ENCODE peak calls at places on chromosomes 13 and 19, in nine cellular contexts. A, G, Z, Y, V, F, M, T and Q are unnamed samples.

GRCh38 chr13:36912369-36912768 is 7.7 kb downstream of the SMAD9 start:
- DNase-seq in A (no peak), G (no peak), Z (no peak), Y (no peak), V (no peak), F (no peak), M (no peak), T (no peak), Q (no peak)

GRCh38 chr19:5624741-5625140 is 1.9 kb downstream of the SAFB start:
- DNase-seq in A (no peak), G (no peak), Z (no peak), Y (no peak), V (no peak), F (no peak), M (no peak), T (peak; percentile 14), Q (no peak)

GRCh38 chr13:32195713-32196112 is 119.5 kb downstream of the ZAR1L start:
- DNase-seq in A (no peak), G (no peak), Z (no peak), Y (no peak), V (no peak), F (no peak), M (no peak), T (no peak), Q (no peak)

GRCh38 chr13:23354520-23354919 is 79.0 kb downstream of the SACS start:
- DNase-seq in A (no peak), G (no peak), Z (no peak), Y (no peak), V (no peak), F (no peak), M (no peak), T (no peak), Q (no peak)

GRCh38 chr13:113042456-113042855 is 63.1 kb upstream of the F7 start:
- DNase-seq in A (no peak), G (no peak), Z (no peak), Y (no peak), V (no peak), F (no peak), M (no peak), T (no peak), Q (no peak)

GRCh38 chr19:34963531-34964406 is at the start of gene ZNF792:
- DNase-seq in A (peak; percentile 57), G (peak; percentile 8), Z (no peak), Y (no peak), V (no peak), F (no peak), M (peak; percentile 23), T (peak; percentile 70), Q (no peak)

GRCh38 chr19:2977686-2978466 is 512 bp downstream of the TLE6 start:
- DNase-seq in A (no peak), G (no peak), Z (no peak), Y (no peak), V (no peak), F (no peak), M (no peak), T (peak; percentile 45), Q (no peak)

GRCh38 chr13:24038405-24038804 is 122.1 kb upstream of the SPATA13 start:
- DNase-seq in A (no peak), G (no peak), Z (no peak), Y (no peak), V (peak; percentile 54), F (no peak), M (no peak), T (no peak), Q (no peak)

GRCh38 chr13:23695711-23696512 is 125.7 kb downstream of the TNFRSF19 start:
- DNase-seq in A (no peak), G (no peak), Z (no peak), Y (no peak), V (no peak), F (no peak), M (no peak), T (peak; percentile 8), Q (no peak)

GRCh38 chr19:40279761-40280607 is 5.2 kb downstream of the AKT2 start:
- DNase-seq in A (no peak), G (no peak), Z (no peak), Y (no peak), V (no peak), F (no peak), M (no peak), T (peak; percentile 37), Q (no peak)

GRCh38 chr19:11659612-11660011 is 62.3 kb downstream of the ZNF627 start:
- DNase-seq in A (no peak), G (peak; percentile 17), Z (no peak), Y (no peak), V (no peak), F (no peak), M (no peak), T (peak; percentile 14), Q (no peak)

GRCh38 chr19:39825093-39825463 is 8.9 kb downstream of the DYRK1B start:
- DNase-seq in A (no peak), G (no peak), Z (no peak), Y (no peak), V (no peak), F (no peak), M (no peak), T (no peak), Q (no peak)

GRCh38 chr19:50460161-50460765 is 16.0 kb upstream of the EMC10 start:
- DNase-seq in A (no peak), G (peak; percentile 45), Z (no peak), Y (no peak), V (peak; percentile 71), F (no peak), M (no peak), T (peak; percentile 85), Q (no peak)
- TF ChIP-seq CTCF in A (no peak), G (no peak), Z (no peak), Y (no peak), V (peak; percentile 43), F (no peak), M (no peak), T (peak; percentile 73), Q (no peak)

DNA sequence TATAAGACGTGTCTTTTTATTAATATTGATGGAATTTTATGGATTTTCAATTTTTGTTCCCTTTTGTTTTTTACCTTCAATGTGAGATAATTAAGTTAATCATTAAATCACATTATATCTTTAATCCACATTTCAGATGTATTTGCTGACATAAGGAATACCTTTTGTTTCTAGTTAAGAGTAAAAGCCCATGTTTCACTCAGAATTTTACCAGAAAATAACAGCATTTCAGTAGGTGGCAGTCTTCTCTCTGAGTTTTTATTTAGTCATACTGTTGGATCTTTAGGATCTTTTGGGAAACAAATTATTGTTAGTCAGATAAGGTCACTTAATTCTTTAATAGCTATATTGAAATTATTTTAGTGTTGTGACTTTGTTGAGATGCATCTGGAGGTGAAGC is 67.9 kb downstream of the NDFIP2 start:
- DNase-seq in A (no peak), G (peak; percentile 13), Z (no peak), Y (no peak), V (no peak), F (no peak), M (no peak), T (no peak), Q (no peak)
- TF ChIP-seq CTCF in A (peak; percentile 47), G (peak; percentile 63), Z (peak; percentile 32), Y (no peak), V (peak; percentile 48), F (peak; percentile 41), M (peak; percentile 20), T (peak; percentile 41), Q (peak; percentile 41)

GRCh38 chr19:15758379-15758778 is 20.6 kb downstream of the OR10H3 start:
- DNase-seq in A (no peak), G (no peak), Z (no peak), Y (no peak), V (no peak), F (no peak), M (no peak), T (no peak), Q (no peak)

DNA sequence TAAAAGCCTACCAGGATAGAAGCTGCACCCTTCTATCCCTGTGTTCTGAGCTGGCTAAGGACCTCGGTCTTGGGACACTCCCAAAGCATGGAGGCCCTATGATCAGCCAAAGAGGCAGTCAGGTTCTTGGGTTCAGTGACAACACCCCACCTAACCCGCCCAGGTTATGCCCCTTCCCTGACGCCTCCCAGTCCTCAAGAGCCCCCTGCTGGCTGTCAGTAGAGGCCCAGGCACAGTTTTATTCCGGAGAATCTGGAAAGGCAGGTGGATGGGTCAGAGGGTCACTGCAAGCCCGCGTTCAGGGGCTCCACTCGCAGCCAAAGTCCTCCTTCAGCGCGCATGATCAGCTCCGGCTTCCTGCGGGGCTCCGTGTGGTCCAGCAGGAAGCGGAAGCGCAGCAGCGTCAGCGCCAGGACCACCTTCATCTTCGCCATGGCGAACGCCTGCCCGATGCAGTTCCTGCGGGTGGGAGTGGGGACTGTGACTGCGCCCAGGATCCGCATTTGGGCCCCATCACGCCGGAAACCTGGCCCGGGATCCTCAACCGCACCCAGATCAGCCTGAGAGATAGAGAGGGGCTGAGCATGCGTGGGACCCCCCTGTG is 22.3 kb downstream of the OR10H3 start:
- DNase-seq in A (no peak), G (no peak), Z (no peak), Y (no peak), V (no peak), F (no peak), M (no peak), T (no peak), Q (no peak)
- TF ChIP-seq CTCF in A (no peak), G (no peak), Z (no peak), Y (no peak), V (no peak), F (peak; percentile 30), M (no peak), T (peak; percentile 50), Q (no peak)

GRCh38 chr19:4063369-4064072 is 3.2 kb downstream of the ZBTB7A start:
- DNase-seq in A (no peak), G (no peak), Z (no peak), Y (no peak), V (no peak), F (no peak), M (no peak), T (peak; percentile 41), Q (no peak)
- TF ChIP-seq CTCF in A (peak; percentile 24), G (peak; percentile 42), Z (peak; percentile 29), Y (no peak), V (peak; percentile 16), F (peak; percentile 24), M (no peak), T (peak; percentile 43), Q (no peak)

GRCh38 chr13:38417727-38418126 is 68.1 kb downstream of the UFM1 start:
- DNase-seq in A (no peak), G (peak; percentile 45), Z (no peak), Y (no peak), V (no peak), F (no peak), M (peak; percentile 24), T (peak; percentile 20), Q (no peak)
- TF ChIP-seq CTCF in A (no peak), G (peak; percentile 74), Z (peak; percentile 50), Y (no peak), V (peak; percentile 33), F (peak; percentile 47), M (no peak), T (peak; percentile 52), Q (peak; percentile 32)

DNA sequence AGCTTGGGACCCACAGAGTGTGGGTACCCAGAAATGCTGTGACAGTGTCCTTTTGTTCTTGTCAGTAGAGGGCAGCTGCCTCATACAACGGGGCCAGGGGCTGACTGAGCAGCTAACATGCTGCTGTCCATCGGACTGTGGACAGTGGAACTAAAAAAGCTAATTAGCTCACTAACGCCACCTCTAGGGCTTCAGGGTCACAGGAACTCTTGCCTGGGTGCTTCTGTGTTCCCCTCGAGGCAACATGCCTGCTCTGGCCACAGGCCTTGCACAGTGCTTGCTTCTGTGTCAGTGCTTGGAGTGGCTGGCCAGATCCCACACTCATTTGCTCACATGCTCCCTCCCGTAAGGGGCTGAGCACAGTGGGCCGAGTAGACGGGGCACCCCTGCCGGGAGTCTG is 377.0 kb downstream of the OLFM4 start:
- DNase-seq in A (peak; percentile 11), G (no peak), Z (no peak), Y (no peak), V (no peak), F (no peak), M (no peak), T (no peak), Q (no peak)
- TF ChIP-seq CTCF in A (peak; percentile 39), G (no peak), Z (no peak), Y (no peak), V (no peak), F (no peak), M (no peak), T (no peak), Q (no peak)